ENCODE peak calls at places on chromosome 11, in nine cellular contexts. D, A, L, E, O, J, Y, K and G are unnamed samples.

GRCh38 chr11:63858628-63859550 is 20.0 kb downstream of the MARK2 start:
- DNase-seq in D (no peak), A (peak), L (peak), E (no peak), O (no peak), J (no peak), Y (no peak), K (no peak), G (no peak)

GRCh38 chr11:23012930-23013329 is 152.7 kb upstream of the CCDC179 start:
- DNase-seq in D (no peak), A (no peak), L (no peak), E (no peak), O (no peak), J (no peak), Y (no peak), K (no peak), G (no peak)

GRCh38 chr11:77411717-77412441 is 62.0 kb downstream of the PAK1 start:
- DNase-seq in D (peak), A (peak), L (peak), E (peak), O (peak), J (peak), Y (peak), K (peak), G (peak)

GRCh38 chr11:117972589-117973445 is 13.4 kb upstream of the IL10RA start:
- DNase-seq in D (peak), A (no peak), L (no peak), E (no peak), O (no peak), J (no peak), Y (no peak), K (no peak), G (no peak)

GRCh38 chr11:112103446-112103845 is 16.8 kb downstream of the SDHD start:
- DNase-seq in D (no peak), A (no peak), L (no peak), E (no peak), O (no peak), J (no peak), Y (no peak), K (no peak), G (no peak)

GRCh38 chr11:122642971-122643370 is 12.6 kb upstream of the UBASH3B start:
- DNase-seq in D (no peak), A (no peak), L (no peak), E (no peak), O (no peak), J (no peak), Y (no peak), K (no peak), G (no peak)

GRCh38 chr11:82003671-82004148 is 730.0 kb downstream of the FAM181B start:
- DNase-seq in D (no peak), A (no peak), L (no peak), E (no peak), O (no peak), J (no peak), Y (no peak), K (no peak), G (no peak)

GRCh38 chr11:71310184-71310583 is 57.8 kb upstream of the SHANK2 start:
- DNase-seq in D (no peak), A (no peak), L (no peak), E (no peak), O (no peak), J (no peak), Y (no peak), K (no peak), G (no peak)

GRCh38 chr11:4044971-4045646 is 49.5 kb upstream of the RRM1 start:
- DNase-seq in D (no peak), A (no peak), L (peak), E (no peak), O (no peak), J (no peak), Y (no peak), K (no peak), G (no peak)

GRCh38 chr11:113147249-113147648 is 167.1 kb upstream of the TTC12 start:
- DNase-seq in D (no peak), A (no peak), L (peak), E (no peak), O (no peak), J (no peak), Y (no peak), K (peak), G (no peak)

GRCh38 chr11:44171518-44171917 is 76.0 kb downstream of the EXT2 start:
- DNase-seq in D (no peak), A (no peak), L (no peak), E (no peak), O (no peak), J (no peak), Y (no peak), K (no peak), G (no peak)

GRCh38 chr11:88701816-88702215 is 364.0 kb downstream of the GRM5 start:
- DNase-seq in D (no peak), A (no peak), L (no peak), E (no peak), O (no peak), J (no peak), Y (no peak), K (no peak), G (no peak)

GRCh38 chr11:114059278-114059983 is at the start of gene ZBTB16:
- DNase-seq in D (peak), A (peak), L (peak), E (no peak), O (no peak), J (peak), Y (peak), K (peak), G (peak)

GRCh38 chr11:17827006-17827405 is 92.4 kb downstream of the KCNC1 start:
- DNase-seq in D (no peak), A (no peak), L (no peak), E (no peak), O (no peak), J (no peak), Y (no peak), K (no peak), G (no peak)

GRCh38 chr11:94171693-94172440 is 43.2 kb downstream of the PANX1 start:
- DNase-seq in D (no peak), A (no peak), L (no peak), E (no peak), O (no peak), J (peak), Y (peak), K (peak), G (no peak)

GRCh38 chr11:35978891-35979290 is 35.0 kb downstream of the LDLRAD3 start:
- DNase-seq in D (no peak), A (no peak), L (no peak), E (no peak), O (no peak), J (no peak), Y (no peak), K (no peak), G (no peak)

GRCh38 chr11:65003282-65003681 is 6.5 kb upstream of the BATF2 start:
- DNase-seq in D (no peak), A (no peak), L (no peak), E (no peak), O (no peak), J (peak), Y (no peak), K (peak), G (no peak)

GRCh38 chr11:118662401-118663271 is 16.8 kb downstream of the TREH start:
- DNase-seq in D (peak), A (no peak), L (no peak), E (no peak), O (no peak), J (no peak), Y (no peak), K (no peak), G (no peak)

GRCh38 chr11:10592331-10592730 is 23.9 kb upstream of the LYVE1 start:
- DNase-seq in D (no peak), A (no peak), L (no peak), E (no peak), O (no peak), J (no peak), Y (no peak), K (no peak), G (no peak)

GRCh38 chr11:1481483-1481825 is 5.1 kb downstream of the MOB2 start:
- DNase-seq in D (no peak), A (no peak), L (peak), E (no peak), O (no peak), J (no peak), Y (no peak), K (no peak), G (no peak)

GRCh38 chr11:1484061-1484671 is 2.4 kb downstream of the MOB2 start:
- DNase-seq in D (no peak), A (peak), L (peak), E (no peak), O (no peak), J (no peak), Y (no peak), K (no peak), G (no peak)

GRCh38 chr11:1483445-1483961 is 3.1 kb downstream of the MOB2 start:
- DNase-seq in D (no peak), A (peak), L (peak), E (no peak), O (no peak), J (no peak), Y (no peak), K (no peak), G (no peak)

GRCh38 chr11:1481861-1482441 is 4.6 kb downstream of the MOB2 start:
- DNase-seq in D (no peak), A (peak), L (peak), E (no peak), O (no peak), J (no peak), Y (no peak), K (no peak), G (no peak)

GRCh38 chr11:1482581-1483444 is 3.8 kb downstream of the MOB2 start:
- DNase-seq in D (no peak), A (peak), L (peak), E (no peak), O (no peak), J (no peak), Y (no peak), K (no peak), G (no peak)
- TF ChIP-seq CTCF in D (no peak), A (no peak), L (no peak), E (no peak), O (no peak), J (no peak), Y (no peak), K (no peak), G (no peak)

DNA sequence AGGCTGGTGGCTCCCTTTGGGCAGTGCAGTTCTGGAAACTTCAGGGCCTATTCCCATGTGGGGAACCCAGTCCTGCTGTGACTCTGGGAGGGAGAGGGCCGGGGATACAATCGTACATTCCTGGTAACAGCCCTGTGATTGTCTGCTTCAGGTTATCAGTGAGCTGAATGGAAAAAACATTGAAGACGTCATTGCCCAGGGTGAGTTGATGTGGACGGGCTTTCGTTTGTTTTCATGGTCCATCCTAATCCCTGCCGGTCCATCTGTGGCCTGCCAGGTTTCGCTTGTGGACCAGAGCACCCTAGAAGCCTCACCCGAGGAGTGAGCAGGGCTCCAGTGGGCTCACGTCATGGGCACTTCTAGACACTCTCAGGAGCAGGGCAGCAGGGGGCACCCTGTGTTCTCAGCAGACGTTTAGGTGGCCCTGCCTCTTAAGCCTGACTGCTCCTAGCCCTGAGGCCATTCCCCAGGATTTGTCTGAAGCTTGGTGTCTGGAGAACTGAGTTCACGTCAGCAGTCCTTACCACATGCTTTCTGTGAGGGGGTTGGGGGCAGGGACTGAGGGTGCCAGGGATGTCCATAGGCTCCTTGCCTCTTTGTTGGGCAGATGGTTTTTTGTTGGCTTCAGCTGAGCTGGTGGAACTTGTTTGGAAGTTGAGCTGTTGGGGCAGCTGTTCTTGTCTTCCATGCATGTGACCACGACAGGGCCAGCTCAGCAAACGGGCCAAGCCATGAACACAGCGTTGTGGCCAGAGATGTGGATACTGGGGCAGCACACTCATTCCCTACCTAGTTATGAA is 1.9 kb downstream of the RPLP2 start:
- DNase-seq in D (no peak), A (no peak), L (no peak), E (no peak), O (no peak), J (no peak), Y (no peak), K (no peak), G (no peak)
- TF ChIP-seq CTCF in D (no peak), A (no peak), L (no peak), E (no peak), O (no peak), J (no peak), Y (no peak), K (peak), G (no peak)

GRCh38 chr11:116353517-116353916 is 419.3 kb downstream of the BUD13 start:
- DNase-seq in D (no peak), A (no peak), L (no peak), E (no peak), O (no peak), J (no peak), Y (no peak), K (no peak), G (no peak)

GRCh38 chr11:116352881-116353280 is 419.9 kb downstream of the BUD13 start:
- DNase-seq in D (no peak), A (no peak), L (no peak), E (no peak), O (no peak), J (no peak), Y (no peak), K (no peak), G (no peak)

GRCh38 chr11:116360542-116360941 is 412.2 kb downstream of the BUD13 start:
- DNase-seq in D (no peak), A (no peak), L (no peak), E (no peak), O (no peak), J (no peak), Y (no peak), K (no peak), G (no peak)

GRCh38 chr11:116355104-116355503 is 417.7 kb downstream of the BUD13 start:
- DNase-seq in D (no peak), A (no peak), L (no peak), E (no peak), O (no peak), J (no peak), Y (no peak), K (no peak), G (no peak)

GRCh38 chr11:116357769-116358544 is 414.8 kb downstream of the BUD13 start:
- DNase-seq in D (no peak), A (no peak), L (no peak), E (no peak), O (no peak), J (peak), Y (no peak), K (peak), G (peak)
- TF ChIP-seq CTCF in D (no peak), A (peak), L (no peak), E (peak), O (no peak), J (peak), Y (no peak), K (peak), G (peak)

GRCh38 chr11:16814410-16815046 is 76.1 kb downstream of the C11orf58 start:
- DNase-seq in D (no peak), A (no peak), L (no peak), E (no peak), O (no peak), J (no peak), Y (no peak), K (no peak), G (no peak)
- TF ChIP-seq CTCF in D (no peak), A (no peak), L (no peak), E (no peak), O (no peak), J (no peak), Y (no peak), K (no peak), G (no peak)

DNA sequence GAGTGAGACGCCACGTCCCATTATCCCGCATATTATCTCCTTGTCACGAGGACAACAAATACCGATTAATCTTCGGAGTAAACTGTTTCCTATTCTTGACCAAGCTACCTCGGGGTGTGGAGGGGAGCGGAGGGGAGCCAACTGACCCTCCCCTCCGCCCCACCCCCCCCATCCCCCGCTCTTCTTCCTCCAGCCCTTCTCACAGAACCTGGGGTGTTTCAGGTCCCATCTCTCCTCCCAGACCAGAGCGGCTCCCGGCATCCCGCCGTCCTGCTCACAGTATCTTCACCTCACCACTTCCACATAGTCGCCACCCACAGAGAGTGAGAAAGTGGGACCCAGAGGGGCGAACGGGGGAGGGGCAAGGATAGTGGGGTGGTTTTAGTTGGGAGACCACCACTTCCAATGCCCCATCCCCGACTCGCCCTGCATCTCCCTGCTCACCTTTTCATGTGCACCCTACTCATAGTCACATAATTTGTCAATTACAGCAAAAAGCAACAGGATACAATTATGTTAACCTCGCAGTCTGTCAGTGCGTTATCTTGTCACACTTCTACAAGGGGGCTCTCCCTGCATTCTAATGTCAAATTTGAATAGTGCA is 11.2 kb downstream of the PAX6 start:
- DNase-seq in D (peak), A (no peak), L (no peak), E (no peak), O (no peak), J (no peak), Y (no peak), K (no peak), G (no peak)
- TF ChIP-seq CTCF in D (no peak), A (no peak), L (no peak), E (no peak), O (no peak), J (no peak), Y (no peak), K (no peak), G (no peak)

GRCh38 chr11:6640985-6641701 is 14.5 kb downstream of the DCHS1 start:
- DNase-seq in D (no peak), A (no peak), L (no peak), E (no peak), O (no peak), J (no peak), Y (no peak), K (no peak), G (no peak)

GRCh38 chr11:6637871-6638270 is 17.7 kb downstream of the DCHS1 start:
- DNase-seq in D (no peak), A (no peak), L (peak), E (no peak), O (no peak), J (no peak), Y (no peak), K (no peak), G (no peak)

GRCh38 chr11:6636480-6636879 is 17.3 kb upstream of the TPP1 start:
- DNase-seq in D (no peak), A (no peak), L (no peak), E (no peak), O (no peak), J (no peak), Y (no peak), K (no peak), G (no peak)

GRCh38 chr11:6640036-6640984 is 15.3 kb downstream of the DCHS1 start:
- DNase-seq in D (no peak), A (no peak), L (no peak), E (peak), O (no peak), J (no peak), Y (no peak), K (no peak), G (no peak)

GRCh38 chr11:6638437-6638836 is 17.2 kb downstream of the DCHS1 start:
- DNase-seq in D (no peak), A (no peak), L (no peak), E (no peak), O (no peak), J (no peak), Y (no peak), K (no peak), G (no peak)
- TF ChIP-seq CTCF in D (no peak), A (no peak), L (no peak), E (no peak), O (no peak), J (no peak), Y (no peak), K (no peak), G (no peak)

DNA sequence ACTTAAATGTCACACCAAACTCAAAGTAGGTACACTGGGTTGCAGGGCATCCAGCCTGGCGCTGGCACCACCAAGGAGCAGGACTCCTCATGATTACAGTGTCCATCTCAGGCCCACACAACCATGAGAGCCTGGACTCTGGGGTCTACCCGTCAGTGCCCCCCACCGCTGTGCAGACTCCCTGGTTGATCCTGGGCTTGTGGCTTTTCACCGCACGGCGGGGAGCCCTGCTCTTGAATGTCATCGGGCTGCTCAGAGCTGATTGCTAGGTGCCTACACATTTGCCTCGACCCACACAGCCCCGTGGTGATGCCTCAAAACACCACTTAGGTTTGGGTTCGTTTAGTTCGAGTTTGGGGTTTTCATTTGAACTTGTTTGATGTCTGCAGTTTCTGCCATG is 63.0 kb downstream of the WNT11 start:
- DNase-seq in D (no peak), A (no peak), L (no peak), E (no peak), O (no peak), J (no peak), Y (no peak), K (no peak), G (no peak)
- TF ChIP-seq CTCF in D (no peak), A (no peak), L (no peak), E (no peak), O (no peak), J (no peak), Y (no peak), K (no peak), G (no peak)

GRCh38 chr11:32613500-32614151 is 30.0 kb downstream of the EIF3M start:
- DNase-seq in D (no peak), A (no peak), L (no peak), E (no peak), O (no peak), J (no peak), Y (no peak), K (no peak), G (no peak)

GRCh38 chr11:32610926-32611325 is 27.3 kb downstream of the EIF3M start:
- DNase-seq in D (no peak), A (no peak), L (no peak), E (no peak), O (no peak), J (no peak), Y (no peak), K (no peak), G (no peak)

GRCh38 chr11:32616903-32617302 is 33.3 kb downstream of the EIF3M start:
- DNase-seq in D (no peak), A (no peak), L (no peak), E (no peak), O (no peak), J (no peak), Y (no peak), K (no peak), G (no peak)

GRCh38 chr11:32615422-32615821 is 31.8 kb downstream of the EIF3M start:
- DNase-seq in D (no peak), A (no peak), L (no peak), E (no peak), O (no peak), J (no peak), Y (no peak), K (peak), G (no peak)
- TF ChIP-seq CTCF in D (no peak), A (peak), L (peak), E (peak), O (no peak), J (no peak), Y (no peak), K (peak), G (peak)